ENCODE peak calls at places on chromosomes 13 and 19, in four cellular contexts. P is IMR-90, H is testis, B is tibial nerve. E is an unnamed sample.
A peak's percentile ranks its signal among the peaks of the same experiment; 100 is the strongest.

GRCh38 chr13:22703601-22704209 is 477.1 kb upstream of the SGCG start:
- DNase-seq in H (no peak), B (no peak), P (no peak), E (no peak)

GRCh38 chr19:7450243-7451223 is 38.3 kb downstream of the PEX11G start:
- DNase-seq in B (no peak), H (no peak), P (peak; percentile 63), E (no peak)

GRCh38 chr19:6540918-6541689 is 10.3 kb downstream of the TNFSF9 start:
- DNase-seq in B (no peak), P (no peak), H (no peak), E (no peak)

GRCh38 chr13:75440100-75440499 is 41.9 kb downstream of the TBC1D4 start:
- DNase-seq in B (no peak), P (no peak), H (no peak), E (no peak)

GRCh38 chr19:55688422-55689218 is 13.6 kb downstream of the EPN1 start:
- DNase-seq in B (no peak), H (peak; percentile 90), P (no peak), E (no peak)

GRCh38 chr13:39685652-39686051 is 30.2 kb downstream of the COG6 start:
- DNase-seq in P (no peak), B (no peak), H (no peak), E (no peak)

GRCh38 chr13:26386026-26386425 is 132.1 kb downstream of the CDK8 start:
- DNase-seq in H (no peak), B (no peak), P (no peak), E (no peak)

GRCh38 chr13:51861728-51862300 is at the start of gene CCDC70:
- DNase-seq in B (no peak), P (peak; percentile 39), H (no peak), E (no peak)

GRCh38 chr13:83825676-83826075 is 56.6 kb downstream of the SLITRK1 start:
- DNase-seq in P (no peak), B (no peak), H (no peak), E (no peak)

GRCh38 chr19:3057275-3057714 is 5.0 kb downstream of the TLE5 start:
- DNase-seq in B (peak; percentile 77), H (peak; percentile 93), P (no peak), E (no peak)

GRCh38 chr13:35470671-35471465 is 5.6 kb downstream of the MAB21L1 start:
- DNase-seq in P (peak; percentile 2), B (peak; percentile 28), H (no peak), E (no peak)

GRCh38 chr13:80952158-80952557 is 611.2 kb upstream of the SPRY2 start:
- DNase-seq in B (no peak), P (no peak), H (no peak), E (no peak)

GRCh38 chr13:41061075-41061913 is at the start of gene WBP4:
- DNase-seq in B (peak; percentile 86), P (peak; percentile 95), H (peak; percentile 95), E (peak; percentile 79)

GRCh38 chr19:2488942-2489731 is 13.2 kb downstream of the GADD45B start:
- DNase-seq in P (no peak), B (no peak), H (peak; percentile 51), E (no peak)

GRCh38 chr19:46970815-46971214 is 48.8 kb upstream of the NPAS1 start:
- DNase-seq in B (no peak), H (no peak), P (peak; percentile 73), E (no peak)

GRCh38 chr13:37070956-37071355 is 11.5 kb upstream of the SUPT20H start:
- DNase-seq in H (no peak), B (no peak), P (peak; percentile 26), E (no peak)

GRCh38 chr19:4326837-4327251 is 11.8 kb downstream of the STAP2 start:
- DNase-seq in P (no peak), B (no peak), H (no peak), E (no peak)

GRCh38 chr13:42681394-42681793 is 100.0 kb upstream of the FAM216B start:
- DNase-seq in P (no peak), B (no peak), H (no peak), E (no peak)

GRCh38 chr13:52665325-52665724 is 12.7 kb downstream of the SUGT1 start:
- DNase-seq in H (no peak), P (peak; percentile 16), B (no peak), E (no peak)

GRCh38 chr13:46052314-46053161 is at the start of gene ZC3H13:
- DNase-seq in P (peak; percentile 96), H (peak; percentile 99), B (peak; percentile 83), E (peak; percentile 72)

DNA sequence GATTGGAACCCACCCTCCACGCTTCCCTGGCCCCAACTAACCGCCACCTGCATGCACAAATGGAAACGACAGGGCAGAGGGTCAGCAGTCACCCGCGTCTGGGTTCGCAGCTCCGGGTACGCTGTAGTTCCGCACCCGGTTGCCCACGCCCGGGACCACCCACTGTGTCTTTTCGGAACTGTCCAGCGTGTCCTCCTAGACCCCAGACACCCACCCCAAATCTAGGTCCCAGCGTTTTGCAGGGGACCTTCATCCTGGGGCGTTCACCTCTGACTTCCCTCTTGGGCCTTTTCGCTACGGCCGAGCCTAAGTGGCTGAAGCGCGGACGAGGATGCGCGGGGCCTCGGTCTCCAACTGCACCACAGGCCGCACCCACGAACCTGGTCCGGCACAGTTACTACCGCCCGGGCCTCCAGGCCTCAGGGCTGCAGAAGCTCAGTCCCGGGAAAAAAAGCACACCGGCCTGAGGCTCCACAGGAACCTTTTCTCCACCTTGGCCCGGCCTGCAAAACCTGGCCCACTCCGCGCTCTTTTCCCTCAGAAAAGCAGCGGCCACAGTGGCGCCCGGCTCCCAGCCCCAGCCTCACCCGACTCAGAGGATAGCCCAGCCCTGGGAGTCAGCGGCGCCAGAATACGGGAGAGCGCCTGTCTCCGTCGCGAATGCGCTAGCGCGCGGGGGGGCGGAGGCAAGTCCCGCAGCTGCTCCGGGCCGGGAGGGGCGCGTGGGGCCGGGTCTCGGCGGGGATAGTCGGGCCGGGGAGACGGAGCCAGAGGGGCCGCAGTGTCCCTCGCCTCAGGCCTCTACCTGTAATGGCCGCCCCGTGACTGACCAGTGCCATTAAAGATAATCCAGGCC is at the start of gene ZFP30:
- DNase-seq in H (peak; percentile 94), P (peak; percentile 81), B (peak; percentile 63), E (peak; percentile 1)
- H3K4me3 ChIP-seq in H (peak within 1 kb of the TSS; percentile 70), P (peak within 1 kb of the TSS; percentile 89), B (peak within 1 kb of the TSS; percentile 47), E (peak within 1 kb of the TSS; percentile 93)

DNA sequence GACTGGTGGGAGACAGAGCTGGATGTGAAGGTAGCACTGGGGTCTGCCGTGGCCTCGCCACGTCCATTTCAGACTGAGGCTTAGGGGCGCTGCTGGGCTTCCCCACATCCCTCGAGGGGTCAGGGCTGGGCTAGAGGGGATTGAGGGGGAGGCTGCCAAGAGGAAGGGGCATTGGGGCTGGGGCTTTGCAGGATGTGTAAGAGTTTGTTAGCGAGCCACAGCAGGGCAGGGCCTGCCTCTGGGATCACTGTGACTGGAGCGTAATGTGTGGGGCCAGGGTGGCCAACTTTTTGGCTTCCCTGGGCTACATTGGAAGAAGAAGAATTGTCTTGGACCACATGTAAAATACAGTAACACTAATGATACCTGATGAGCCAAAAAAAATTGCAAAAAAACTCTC is 14.1 kb downstream of the ARID3A start:
- DNase-seq in H (no peak), B (no peak), P (no peak), E (no peak)
- H3K27ac ChIP-seq in H (no peak overlapping the region), B (no peak overlapping the region), P (no peak overlapping the region), E (peak overlapping the region; percentile 88)

GRCh38 chr19:11574689-11575088 is 2.8 kb downstream of the ACP5 start:
- DNase-seq in B (no peak), H (no peak), P (no peak), E (no peak)
- TF ChIP-seq POLR2A in B (no peak), H (no peak), P (no peak), E (no peak)

DNA sequence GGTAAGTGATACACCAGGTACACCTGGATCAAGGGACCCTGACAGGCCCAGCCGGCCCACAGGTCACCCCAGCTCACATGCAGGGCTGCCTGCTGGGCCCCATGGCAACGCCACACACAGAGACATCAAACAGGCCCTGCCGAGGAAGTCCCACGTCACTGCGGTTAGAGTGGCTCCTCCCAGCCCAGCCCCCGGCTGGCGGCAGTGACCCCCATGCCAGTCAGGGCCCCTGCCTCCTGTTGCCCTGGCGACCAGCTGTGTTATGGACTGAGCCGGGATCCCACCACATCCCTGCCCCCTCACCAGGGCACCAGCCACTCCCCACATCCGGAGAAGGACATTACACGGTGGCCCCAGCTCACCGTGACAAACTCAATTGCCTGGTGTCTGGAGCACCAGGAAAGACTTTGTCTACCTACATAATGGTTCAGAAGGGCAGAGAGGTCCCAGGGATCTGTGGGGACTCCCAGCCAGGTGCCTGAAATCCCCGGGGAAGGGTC is 30.4 kb upstream of the NANOS3 start:
- DNase-seq in P (peak; percentile 93), H (peak; percentile 61), B (peak; percentile 60), E (peak; percentile 57)
- H3K4me3 ChIP-seq in P (peak overlapping the region; percentile 6), H (no peak overlapping the region), B (no peak overlapping the region), E (no peak overlapping the region)

GRCh38 chr13:32446778-32447465 is 19.0 kb upstream of the N4BP2L1 start:
- DNase-seq in B (no peak), H (no peak), P (no peak), E (no peak)

GRCh38 chr13:32445461-32445860 is 17.5 kb upstream of the N4BP2L1 start:
- DNase-seq in H (no peak), P (no peak), B (no peak), E (no peak)

GRCh38 chr13:32446220-32446619 is 18.3 kb upstream of the N4BP2L1 start:
- DNase-seq in P (no peak), B (no peak), H (no peak), E (no peak)

GRCh38 chr13:32448224-32448623 is 20.3 kb upstream of the N4BP2L1 start:
- DNase-seq in H (no peak), P (no peak), B (no peak), E (no peak)

DNA sequence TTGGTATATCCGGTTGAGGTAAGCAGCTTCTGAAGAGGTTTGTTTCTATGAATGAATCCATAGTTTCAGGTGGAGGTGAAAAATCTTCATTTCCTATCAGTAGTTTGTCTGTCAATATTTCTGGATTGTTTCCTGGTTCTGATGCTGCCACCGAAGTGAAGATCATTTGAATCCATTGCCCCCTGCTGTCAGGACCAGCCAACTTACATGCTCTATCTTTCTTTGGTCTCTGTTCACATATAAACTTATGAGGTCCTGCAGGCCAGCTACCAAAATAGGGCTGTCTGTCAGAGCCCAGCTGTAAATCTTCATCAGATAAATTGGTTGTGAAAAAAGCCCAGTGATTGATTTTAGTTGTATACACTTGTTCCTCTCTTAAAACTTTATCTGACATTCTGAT is 15.2 kb upstream of the N4BP2L1 start:
- DNase-seq in B (no peak), P (peak; percentile 23), H (peak; percentile 31), E (peak; percentile 1)
- H3K27ac ChIP-seq in B (no peak overlapping the region), P (no peak overlapping the region), H (no peak overlapping the region), E (no peak overlapping the region)

GRCh38 chr19:19062454-19063182 is 1.2 kb upstream of the SLC25A42 start:
- DNase-seq in H (no peak), B (no peak), P (peak; percentile 63), E (no peak)

GRCh38 chr19:19064098-19064722 is 416 bp downstream of the SLC25A42 start:
- DNase-seq in B (no peak), H (peak; percentile 30), P (no peak), E (peak; percentile 45)

GRCh38 chr19:19064811-19065745 is 1.3 kb downstream of the SLC25A42 start:
- DNase-seq in B (no peak), H (no peak), P (no peak), E (no peak)

GRCh38 chr19:19061491-19061890 is 2.3 kb upstream of the SLC25A42 start:
- DNase-seq in H (no peak), B (no peak), P (no peak), E (no peak)

GRCh38 chr19:19063183-19064097 is at the start of gene SLC25A42:
- DNase-seq in H (peak; percentile 99), B (peak; percentile 99), P (peak; percentile 99), E (peak; percentile 91)
- TF ChIP-seq POLR2A in H (no peak), B (peak; percentile 49), P (no peak), E (peak; percentile 55)

GRCh38 chr19:48624791-48625723 is 5.8 kb downstream of the SPHK2 start:
- DNase-seq in H (no peak), B (no peak), P (no peak), E (no peak)
- H3K4me3 ChIP-seq in H (peak overlapping the region; percentile 45), B (peak overlapping the region; percentile 40), P (peak overlapping the region; percentile 49), E (peak overlapping the region; percentile 44)

GRCh38 chr13:113724780-113725315 is 34.2 kb upstream of the TMEM255B start:
- DNase-seq in H (peak; percentile 84), P (peak; percentile 23), B (peak; percentile 49), E (peak; percentile 31)
- H3K27ac ChIP-seq in H (no peak overlapping the region), P (no peak overlapping the region), B (peak overlapping the region; percentile 39), E (no peak overlapping the region)